ENCODE peak calls at places on chromosome 17, in four cellular contexts. M, E, B and N are unnamed samples.

GRCh38 chr17:56599093-56599492 is 5.6 kb downstream of the NOG start:
- DNase-seq in M (no peak), E (no peak), B (no peak), N (no peak)

GRCh38 chr17:39016193-39017153 is 49.3 kb upstream of the FBXO47 start:
- DNase-seq in M (no peak), E (no peak), B (no peak), N (no peak)

GRCh38 chr17:81651692-81652091 is 4.7 kb downstream of the PDE6G start:
- DNase-seq in M (peak; percentile 96), E (no peak), B (no peak), N (no peak)

GRCh38 chr17:39730095-39730921 is at the start of gene MIEN1:
- DNase-seq in M (peak; percentile 83), E (peak; percentile 95), B (peak; percentile 93), N (peak; percentile 90)

GRCh38 chr17:5758651-5759050 is 174.3 kb upstream of the NLRP1 start:
- DNase-seq in M (peak; percentile 54), E (no peak), B (no peak), N (no peak)

GRCh38 chr17:78000351-78000750 is 41.8 kb downstream of the TNRC6C start:
- DNase-seq in M (peak; percentile 76), E (no peak), B (no peak), N (no peak)

GRCh38 chr17:71632328-71632727 is 488.5 kb upstream of the SOX9 start:
- DNase-seq in M (peak; percentile 72), E (no peak), B (no peak), N (no peak)

GRCh38 chr17:39848600-39848999 is 15.5 kb downstream of the IKZF3 start:
- DNase-seq in M (no peak), E (no peak), B (no peak), N (no peak)

GRCh38 chr17:3385869-3386816 is at the start of gene OR3A2:
- DNase-seq in M (no peak), E (no peak), B (no peak), N (no peak)

GRCh38 chr17:71666047-71666446 is 454.8 kb upstream of the SOX9 start:
- DNase-seq in M (no peak), E (no peak), B (no peak), N (no peak)

GRCh38 chr17:2940352-2940751 is 123.1 kb downstream of the OR1D5 start:
- DNase-seq in M (no peak), E (no peak), B (no peak), N (no peak)

GRCh38 chr17:77735051-77735340 is 223.5 kb upstream of the TNRC6C start:
- DNase-seq in M (no peak), E (no peak), B (no peak), N (no peak)

GRCh38 chr17:15483416-15483815 is 16.0 kb upstream of the CDRT4 start:
- DNase-seq in M (no peak), E (no peak), B (no peak), N (no peak)

GRCh38 chr17:78935419-78936323 is 10.5 kb upstream of the TIMP2 start:
- DNase-seq in M (peak; percentile 99), E (no peak), B (no peak), N (no peak)

GRCh38 chr17:29066053-29066452 is 23.1 kb downstream of the PIPOX start:
- DNase-seq in M (no peak), E (no peak), B (no peak), N (no peak)

GRCh38 chr17:73813201-73813600 is 169.0 kb upstream of the SDK2 start:
- DNase-seq in M (no peak), E (no peak), B (no peak), N (no peak)

GRCh38 chr17:1486802-1487695 is 5.4 kb downstream of the MYO1C start:
- DNase-seq in M (peak; percentile 80), E (peak; percentile 44), B (peak; percentile 71), N (peak; percentile 59)

GRCh38 chr17:77131919-77132318 is 8.8 kb upstream of the SEC14L1 start:
- DNase-seq in M (peak; percentile 47), E (no peak), B (no peak), N (no peak)

GRCh38 chr17:31511176-31511540 is 119.7 kb downstream of the RAB11FIP4 start:
- DNase-seq in M (no peak), E (no peak), B (no peak), N (no peak)

GRCh38 chr17:55295411-55296170 is 30.8 kb downstream of the HLF start:
- DNase-seq in M (peak; percentile 37), E (peak; percentile 21), B (peak; percentile 29), N (peak; percentile 14)

GRCh38 chr17:66165537-66166123 is 26.3 kb downstream of the CEP112 start:
- DNase-seq in M (peak; percentile 63), E (no peak), B (peak; percentile 5), N (no peak)

GRCh38 chr17:56317351-56318208 is 164.3 kb downstream of the ANKFN1 start:
- DNase-seq in M (no peak), E (no peak), B (no peak), N (no peak)

GRCh38 chr17:64625541-64625940 is 36.6 kb downstream of the SMURF2 start:
- DNase-seq in M (no peak), E (no peak), B (no peak), N (no peak)

GRCh38 chr17:20071824-20072691 is 62.9 kb downstream of the SPECC1 start:
- DNase-seq in M (no peak), E (no peak), B (no peak), N (no peak)

GRCh38 chr17:77786740-77787505 is 171.6 kb upstream of the TNRC6C start:
- DNase-seq in M (no peak), E (no peak), B (no peak), N (no peak)

GRCh38 chr17:33981713-33982601 is 273.1 kb upstream of the CCL2 start:
- DNase-seq in M (no peak), E (no peak), B (no peak), N (no peak)

GRCh38 chr17:19343256-19343630 is 19.3 kb downstream of the B9D1 start:
- DNase-seq in M (no peak), E (no peak), B (no peak), N (no peak)

GRCh38 chr17:75822119-75822799 is 21.9 kb downstream of the UNC13D start:
- DNase-seq in M (no peak), E (no peak), B (no peak), N (no peak)

GRCh38 chr17:60139438-60140285 is 10.1 kb upstream of the CA4 start:
- DNase-seq in M (peak; percentile 61), E (peak; percentile 32), B (peak; percentile 58), N (peak; percentile 13)

GRCh38 chr17:29292992-29293889 is 707 bp downstream of the NUFIP2 start:
- DNase-seq in M (peak; percentile 69), E (peak; percentile 37), B (peak; percentile 47), N (peak; percentile 37)

GRCh38 chr17:82126479-82127314 is 28.7 kb upstream of the FASN start:
- DNase-seq in M (no peak), E (no peak), B (peak; percentile 88), N (peak; percentile 56)

GRCh38 chr17:37848690-37849616 is 75.3 kb upstream of the TBC1D3K start:
- DNase-seq in M (peak; percentile 97), E (no peak), B (no peak), N (no peak)

GRCh38 chr17:19723967-19724366 is 7.6 kb upstream of the SLC47A2 start:
- DNase-seq in M (no peak), E (no peak), B (no peak), N (no peak)

GRCh38 chr17:17806035-17806434 is 30.8 kb downstream of the SREBF1 start:
- DNase-seq in M (no peak), E (no peak), B (no peak), N (no peak)

GRCh38 chr17:77905766-77906165 is 52.7 kb upstream of the TNRC6C start:
- DNase-seq in M (no peak), E (no peak), B (no peak), N (no peak)

GRCh38 chr17:57606111-57606875 is 138.8 kb downstream of the CCDC182 start:
- DNase-seq in M (no peak), E (no peak), B (no peak), N (no peak)

GRCh38 chr17:58756246-58757161 is 850 bp downstream of the PPM1E start:
- DNase-seq in M (peak; percentile 14), E (no peak), B (no peak), N (no peak)

GRCh38 chr17:4605826-4606225 is 21.5 kb downstream of the SMTNL2 start:
- DNase-seq in M (no peak), E (no peak), B (no peak), N (no peak)